ENCODE peak calls at places on chromosomes 11 and 22, in five cellular contexts. P is skeletal muscle cell, A is H7, N is tibial artery, Y is kidney epithelial cell. Z is an unnamed sample.

GRCh38 chr11:63765688-63766241 is 2.8 kb downstream of the ZFTA start:
- DNase-seq in P (no peak), A (peak; percentile 52), N (peak; percentile 52), Y (no peak), Z (no peak)

GRCh38 chr11:133713406-133713805 is 131.9 kb downstream of the SPATA19 start:
- DNase-seq in P (no peak), A (no peak), N (no peak), Y (no peak), Z (no peak)

GRCh38 chr11:10607462-10607861 is 39.0 kb upstream of the LYVE1 start:
- DNase-seq in P (no peak), A (no peak), N (no peak), Y (no peak), Z (no peak)

GRCh38 chr11:122093731-122094130 is 22.3 kb downstream of the BLID start:
- DNase-seq in P (peak; percentile 38), A (no peak), N (no peak), Y (no peak), Z (no peak)

GRCh38 chr22:24496234-24496633 is 1.1 kb downstream of the UPB1 start:
- DNase-seq in P (no peak), A (no peak), N (no peak), Y (no peak), Z (no peak)

GRCh38 chr11:64088159-64089026 is 52.7 kb downstream of the FLRT1 start:
- DNase-seq in P (no peak), A (peak; percentile 96), N (no peak), Y (no peak), Z (no peak)

GRCh38 chr11:43327987-43328386 is 16.2 kb downstream of the API5 start:
- DNase-seq in P (peak; percentile 88), A (no peak), N (no peak), Y (peak; percentile 65), Z (no peak)

GRCh38 chr11:36628765-36629199 is 30.7 kb upstream of the RAG2 start:
- DNase-seq in P (no peak), A (no peak), N (no peak), Y (no peak), Z (no peak)

GRCh38 chr11:41459602-41460405 is at the start of gene LRRC4C:
- DNase-seq in P (no peak), A (no peak), N (no peak), Y (no peak), Z (no peak)

GRCh38 chr22:29994027-29994715 is 86.1 kb upstream of the HORMAD2 start:
- DNase-seq in P (no peak), A (no peak), N (no peak), Y (peak; percentile 71), Z (no peak)

GRCh38 chr22:39316440-39317083 is 2.9 kb downstream of the RPL3 start:
- DNase-seq in P (peak; percentile 75), A (peak; percentile 81), N (peak; percentile 84), Y (peak; percentile 86), Z (peak; percentile 56)

GRCh38 chr11:62665630-62666258 is 632 bp downstream of the CSKMT start:
- DNase-seq in P (no peak), A (peak; percentile 59), N (peak; percentile 81), Y (no peak), Z (no peak)